ENCODE peak calls at places on chromosomes 11 and 22, in six cellular contexts. N is fibroblast of lung, B is keratinocyte, M is mammary epithelial cell, I is HCT116, S is GM23248. P is an unnamed sample. For H4K20me1, the result is how much of the 10 kb centered on the place peaks cover.

GRCh38 chr11:2582436-2582931 is 117.3 kb downstream of the KCNQ1OT1 start:
- DNase-seq in N (no peak), B (no peak), M (no peak), I (no peak), S (no peak), P (no peak)

GRCh38 chr11:104120493-104121200 is 43.3 kb downstream of the PDGFD start:
- DNase-seq in N (no peak), B (no peak), M (no peak), I (no peak), S (no peak), P (no peak)

GRCh38 chr22:49825944-49826602 is 1.6 kb downstream of the BRD1 start:
- DNase-seq in N (peak), B (no peak), M (peak), I (no peak), S (peak), P (peak)

GRCh38 chr22:50209893-50210292 is 9.1 kb downstream of the SELENOO start:
- DNase-seq in N (peak), B (no peak), M (peak), I (no peak), S (peak), P (no peak)

GRCh38 chr11:100562102-100562501 is 125.0 kb upstream of the ARHGAP42 start:
- DNase-seq in N (peak), B (no peak), M (peak), I (no peak), S (peak), P (peak)

GRCh38 chr11:128860571-128861361 is 6.3 kb downstream of the KCNJ1 start:
- DNase-seq in N (no peak), B (no peak), M (peak), I (no peak), S (peak), P (peak)

GRCh38 chr22:17201285-17201945 is 17.8 kb downstream of the ADA2 start:
- DNase-seq in N (peak), B (no peak), M (no peak), I (no peak), S (peak), P (no peak)

GRCh38 chr11:110298298-110298765 is 1.9 kb upstream of the RDX start:
- DNase-seq in N (no peak), B (no peak), M (peak), I (no peak), S (no peak), P (no peak)

GRCh38 chr22:26792522-26792921 is 135.1 kb downstream of the MIAT start:
- DNase-seq in N (no peak), B (no peak), M (no peak), I (no peak), S (no peak), P (no peak)

GRCh38 chr22:41382098-41382578 is 396 bp downstream of the TEF start:
- DNase-seq in N (peak), B (no peak), M (peak), I (no peak), S (peak), P (no peak)

GRCh38 chr11:114059278-114059983 is at the start of gene ZBTB16:
- DNase-seq in N (peak), B (no peak), M (no peak), I (no peak), S (peak), P (no peak)

GRCh38 chr11:114062272-114062671 is 2.8 kb downstream of the ZBTB16 start:
- DNase-seq in N (no peak), B (no peak), M (no peak), I (no peak), S (no peak), P (no peak)

GRCh38 chr11:114059984-114060401 is 482 bp downstream of the ZBTB16 start:
- DNase-seq in N (peak), B (no peak), M (peak), I (no peak), S (peak), P (no peak)

GRCh38 chr11:114060402-114061052 is 1.0 kb downstream of the ZBTB16 start:
- DNase-seq in N (no peak), B (no peak), M (peak), I (no peak), S (peak), P (no peak)

GRCh38 chr11:114061053-114062049 is 1.8 kb downstream of the ZBTB16 start:
- DNase-seq in N (peak), B (no peak), M (no peak), I (no peak), S (peak), P (no peak)
- TF ChIP-seq EZH2 in N (peak), B (no peak), M (peak), I (no peak), S (peak), P (no peak)

GRCh38 chr11:123521930-123522329 is 91.9 kb downstream of the GRAMD1B start:
- DNase-seq in N (no peak), B (no peak), M (no peak), I (no peak), S (no peak), P (no peak)
- H4K20me1 ChIP-seq in N (under half), B (under half), M (under half), I (under half), S (under half), P (under half)

GRCh38 chr11:35210886-35211546 is 72.0 kb downstream of the CD44 start:
- DNase-seq in N (no peak), B (no peak), M (no peak), I (no peak), S (peak), P (no peak)
- H3K27ac ChIP-seq in N (no peak), B (no peak), M (no peak), I (no peak), S (peak), P (no peak)

DNA sequence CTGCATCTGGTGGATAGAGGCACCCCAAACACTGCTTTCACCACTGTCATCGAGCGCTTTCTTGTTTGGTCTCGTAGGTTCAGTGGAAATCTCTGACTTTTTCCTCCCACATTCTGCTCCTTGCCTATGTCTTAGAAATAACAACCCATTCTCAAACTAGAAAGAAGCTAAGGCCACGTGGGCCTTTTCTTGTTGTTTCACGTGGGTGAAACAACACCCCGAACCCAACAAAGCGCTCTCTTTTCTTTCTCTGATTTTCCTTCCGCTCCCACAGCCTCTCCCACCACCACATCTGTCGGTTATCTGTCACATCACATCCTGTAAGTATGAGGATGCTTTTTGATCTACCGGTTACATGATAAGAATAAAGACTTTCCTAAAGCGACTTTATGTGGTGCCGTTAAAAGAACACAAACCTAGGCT is 77.1 kb downstream of the LINC01488 start:
- DNase-seq in N (no peak), B (no peak), M (no peak), I (no peak), S (no peak), P (no peak)
- TF ChIP-seq EZH2 in N (no peak), B (no peak), M (no peak), I (no peak), S (no peak), P (no peak)

GRCh38 chr11:66272600-66272999 is 4.2 kb downstream of the RAB1B start:
- DNase-seq in N (no peak), B (no peak), M (no peak), I (no peak), S (no peak), P (no peak)

GRCh38 chr11:66268953-66269906 is 791 bp downstream of the RAB1B start:
- DNase-seq in N (peak), B (no peak), M (no peak), I (no peak), S (peak), P (peak)

GRCh38 chr11:66274219-66274618 is 3.8 kb upstream of the CNIH2 start:
- DNase-seq in N (no peak), B (no peak), M (no peak), I (no peak), S (no peak), P (no peak)

GRCh38 chr11:66268210-66268952 is at the start of gene RAB1B:
- DNase-seq in N (peak), B (peak), M (peak), I (peak), S (peak), P (peak)

GRCh38 chr11:66271816-66272215 is 3.4 kb downstream of the RAB1B start:
- DNase-seq in N (no peak), B (no peak), M (no peak), I (no peak), S (no peak), P (no peak)
- H4K20me1 ChIP-seq in N (under half), B (under half), M (under half), I (under half), S (under half), P (half or more)

GRCh38 chr11:26992031-26992541 is 1.8 kb upstream of the FIBIN start:
- DNase-seq in N (peak), B (no peak), M (peak), I (no peak), S (peak), P (peak)
- H3K27ac ChIP-seq in N (peak), B (no peak), M (no peak), I (no peak), S (peak), P (no peak)

DNA sequence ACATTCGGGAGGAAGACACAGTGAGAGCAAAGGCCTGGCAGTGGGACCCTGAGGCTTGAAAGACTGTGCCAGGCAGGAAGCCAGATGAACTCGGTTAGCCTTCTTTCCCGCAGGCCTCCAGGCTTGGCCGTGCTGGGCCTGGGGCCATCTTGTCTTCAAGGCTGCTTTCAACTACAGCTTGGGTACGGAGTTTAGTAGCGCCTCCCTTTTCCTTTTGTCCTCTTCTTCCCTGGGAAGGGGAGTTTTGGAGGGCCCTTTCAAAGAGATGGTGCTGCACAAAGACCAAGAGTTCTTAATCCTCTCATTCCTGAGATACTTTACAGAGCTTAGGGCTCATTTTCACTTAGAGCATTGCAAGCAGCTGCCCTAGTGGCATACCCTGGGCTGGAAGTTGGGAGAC is 87.5 kb downstream of the TP53I11 start:
- DNase-seq in N (no peak), B (no peak), M (no peak), I (no peak), S (no peak), P (peak)
- TF ChIP-seq EZH2 in N (no peak), B (peak), M (no peak), I (no peak), S (no peak), P (no peak)

GRCh38 chr22:28980326-28980725 is 81.3 kb downstream of the C22orf31 start:
- DNase-seq in N (no peak), B (no peak), M (no peak), I (no peak), S (no peak), P (no peak)
- H4K20me1 ChIP-seq in N (under half), B (under half), M (under half), I (under half), S (under half), P (under half)

P was measured in astrocyte.